ENCODE peak calls at places on chromosomes 2 and 18, in seven cellular contexts. One of them, this sample, is unnamed.

GRCh38 chr18:24602156-24602555 is 141.7 kb downstream of the HRH4 start:
- DNase-seq in uterus: no peak
- DNase-seq in activated effector memory CD4-positive, alpha-beta T cell treated with anti-CD3 and anti-CD28 coated beads, Interleukin-2, amount 50 U/mL, for 16 hours: no peak
- DNase-seq in mesendoderm: peak
- DNase-seq in occipital lobe: no peak
- DNase-seq in naive thymus-derived CD4-positive, alpha-beta T cell: no peak
- DNase-seq in activated T-cell treated with anti-CD3 and anti-CD28 coated beads for 1 hour: no peak
- DNase-seq in this sample: no peak

GRCh38 chr18:6210349-6211173 is 204.2 kb downstream of the L3MBTL4 start:
- DNase-seq in activated T-cell treated with anti-CD3 and anti-CD28 coated beads for 1 hour: no peak
- DNase-seq in naive thymus-derived CD4-positive, alpha-beta T cell: no peak
- DNase-seq in activated effector memory CD4-positive, alpha-beta T cell treated with anti-CD3 and anti-CD28 coated beads, Interleukin-2, amount 50 U/mL, for 16 hours: no peak
- DNase-seq in mesendoderm: peak
- DNase-seq in uterus: no peak
- DNase-seq in occipital lobe: no peak
- DNase-seq in this sample: no peak

GRCh38 chr2:99035920-99036319 is 99.9 kb upstream of the CRACDL start:
- DNase-seq in uterus: no peak
- DNase-seq in naive thymus-derived CD4-positive, alpha-beta T cell: no peak
- DNase-seq in occipital lobe: no peak
- DNase-seq in activated T-cell treated with anti-CD3 and anti-CD28 coated beads for 1 hour: no peak
- DNase-seq in mesendoderm: no peak
- DNase-seq in activated effector memory CD4-positive, alpha-beta T cell treated with anti-CD3 and anti-CD28 coated beads, Interleukin-2, amount 50 U/mL, for 16 hours: no peak
- DNase-seq in this sample: no peak

GRCh38 chr2:9251154-9252001 is 44.8 kb downstream of the ASAP2 start:
- DNase-seq in naive thymus-derived CD4-positive, alpha-beta T cell: no peak
- DNase-seq in activated T-cell treated with anti-CD3 and anti-CD28 coated beads for 1 hour: no peak
- DNase-seq in activated effector memory CD4-positive, alpha-beta T cell treated with anti-CD3 and anti-CD28 coated beads, Interleukin-2, amount 50 U/mL, for 16 hours: no peak
- DNase-seq in uterus: no peak
- DNase-seq in mesendoderm: no peak
- DNase-seq in occipital lobe: no peak
- DNase-seq in this sample: no peak

GRCh38 chr2:85754313-85755095 is 713 bp downstream of the ATOH8 start:
- DNase-seq in occipital lobe: no peak
- DNase-seq in naive thymus-derived CD4-positive, alpha-beta T cell: peak
- DNase-seq in activated T-cell treated with anti-CD3 and anti-CD28 coated beads for 1 hour: no peak
- DNase-seq in mesendoderm: peak
- DNase-seq in activated effector memory CD4-positive, alpha-beta T cell treated with anti-CD3 and anti-CD28 coated beads, Interleukin-2, amount 50 U/mL, for 16 hours: peak
- DNase-seq in uterus: no peak
- DNase-seq in this sample: no peak

GRCh38 chr2:242060212-242060835 is 190.8 kb downstream of the RTP5 start:
- DNase-seq in occipital lobe: no peak
- DNase-seq in activated effector memory CD4-positive, alpha-beta T cell treated with anti-CD3 and anti-CD28 coated beads, Interleukin-2, amount 50 U/mL, for 16 hours: no peak
- DNase-seq in activated T-cell treated with anti-CD3 and anti-CD28 coated beads for 1 hour: no peak
- DNase-seq in mesendoderm: no peak
- DNase-seq in uterus: no peak
- DNase-seq in naive thymus-derived CD4-positive, alpha-beta T cell: no peak
- DNase-seq in this sample: no peak

GRCh38 chr2:98552499-98553179 is 55.7 kb downstream of the COA5 start:
- DNase-seq in activated T-cell treated with anti-CD3 and anti-CD28 coated beads for 1 hour: no peak
- DNase-seq in naive thymus-derived CD4-positive, alpha-beta T cell: no peak
- DNase-seq in activated effector memory CD4-positive, alpha-beta T cell treated with anti-CD3 and anti-CD28 coated beads, Interleukin-2, amount 50 U/mL, for 16 hours: no peak
- DNase-seq in mesendoderm: no peak
- DNase-seq in occipital lobe: no peak
- DNase-seq in uterus: no peak
- DNase-seq in this sample: peak

GRCh38 chr2:170652637-170653417 is 62.3 kb upstream of the SP5 start:
- DNase-seq in occipital lobe: no peak
- DNase-seq in activated T-cell treated with anti-CD3 and anti-CD28 coated beads for 1 hour: no peak
- DNase-seq in mesendoderm: no peak
- DNase-seq in uterus: no peak
- DNase-seq in activated effector memory CD4-positive, alpha-beta T cell treated with anti-CD3 and anti-CD28 coated beads, Interleukin-2, amount 50 U/mL, for 16 hours: no peak
- DNase-seq in naive thymus-derived CD4-positive, alpha-beta T cell: no peak
- DNase-seq in this sample: no peak

GRCh38 chr2:61946661-61947060 is 41.2 kb downstream of the COMMD1 start:
- DNase-seq in activated T-cell treated with anti-CD3 and anti-CD28 coated beads for 1 hour: no peak
- DNase-seq in mesendoderm: no peak
- DNase-seq in activated effector memory CD4-positive, alpha-beta T cell treated with anti-CD3 and anti-CD28 coated beads, Interleukin-2, amount 50 U/mL, for 16 hours: no peak
- DNase-seq in occipital lobe: no peak
- DNase-seq in uterus: no peak
- DNase-seq in naive thymus-derived CD4-positive, alpha-beta T cell: no peak
- DNase-seq in this sample: no peak

GRCh38 chr2:10834300-10834699 is 21.7 kb upstream of the PDIA6 start:
- DNase-seq in activated effector memory CD4-positive, alpha-beta T cell treated with anti-CD3 and anti-CD28 coated beads, Interleukin-2, amount 50 U/mL, for 16 hours: no peak
- DNase-seq in mesendoderm: no peak
- DNase-seq in uterus: no peak
- DNase-seq in naive thymus-derived CD4-positive, alpha-beta T cell: no peak
- DNase-seq in occipital lobe: no peak
- DNase-seq in activated T-cell treated with anti-CD3 and anti-CD28 coated beads for 1 hour: no peak
- DNase-seq in this sample: peak

GRCh38 chr2:237858294-237859081 is 935 bp upstream of the RAMP1 start:
- DNase-seq in occipital lobe: peak
- DNase-seq in activated effector memory CD4-positive, alpha-beta T cell treated with anti-CD3 and anti-CD28 coated beads, Interleukin-2, amount 50 U/mL, for 16 hours: peak
- DNase-seq in activated T-cell treated with anti-CD3 and anti-CD28 coated beads for 1 hour: no peak
- DNase-seq in mesendoderm: peak
- DNase-seq in naive thymus-derived CD4-positive, alpha-beta T cell: peak
- DNase-seq in uterus: peak
- DNase-seq in this sample: peak

GRCh38 chr2:240786871-240787311 is 33.1 kb downstream of the KIF1A start:
- DNase-seq in occipital lobe: no peak
- DNase-seq in naive thymus-derived CD4-positive, alpha-beta T cell: no peak
- DNase-seq in activated T-cell treated with anti-CD3 and anti-CD28 coated beads for 1 hour: no peak
- DNase-seq in uterus: no peak
- DNase-seq in mesendoderm: no peak
- DNase-seq in activated effector memory CD4-positive, alpha-beta T cell treated with anti-CD3 and anti-CD28 coated beads, Interleukin-2, amount 50 U/mL, for 16 hours: peak
- DNase-seq in this sample: peak

GRCh38 chr2:42927334-42928160 is 135.2 kb upstream of the HAAO start:
- DNase-seq in naive thymus-derived CD4-positive, alpha-beta T cell: no peak
- DNase-seq in mesendoderm: no peak
- DNase-seq in occipital lobe: no peak
- DNase-seq in uterus: peak
- DNase-seq in activated effector memory CD4-positive, alpha-beta T cell treated with anti-CD3 and anti-CD28 coated beads, Interleukin-2, amount 50 U/mL, for 16 hours: no peak
- DNase-seq in activated T-cell treated with anti-CD3 and anti-CD28 coated beads for 1 hour: no peak
- DNase-seq in this sample: no peak

GRCh38 chr2:156181208-156181607 is 151.3 kb downstream of the NR4A2 start:
- DNase-seq in activated T-cell treated with anti-CD3 and anti-CD28 coated beads for 1 hour: no peak
- DNase-seq in mesendoderm: no peak
- DNase-seq in naive thymus-derived CD4-positive, alpha-beta T cell: no peak
- DNase-seq in uterus: no peak
- DNase-seq in activated effector memory CD4-positive, alpha-beta T cell treated with anti-CD3 and anti-CD28 coated beads, Interleukin-2, amount 50 U/mL, for 16 hours: no peak
- DNase-seq in occipital lobe: no peak
- DNase-seq in this sample: no peak

GRCh38 chr18:13868501-13869271 is 44.7 kb downstream of the MC5R start:
- DNase-seq in activated T-cell treated with anti-CD3 and anti-CD28 coated beads for 1 hour: no peak
- DNase-seq in occipital lobe: no peak
- DNase-seq in uterus: no peak
- DNase-seq in mesendoderm: peak
- DNase-seq in naive thymus-derived CD4-positive, alpha-beta T cell: no peak
- DNase-seq in activated effector memory CD4-positive, alpha-beta T cell treated with anti-CD3 and anti-CD28 coated beads, Interleukin-2, amount 50 U/mL, for 16 hours: no peak
- DNase-seq in this sample: no peak

GRCh38 chr2:35614640-35615039 is 740.9 kb upstream of the CRIM1 start:
- DNase-seq in naive thymus-derived CD4-positive, alpha-beta T cell: no peak
- DNase-seq in occipital lobe: no peak
- DNase-seq in mesendoderm: no peak
- DNase-seq in activated effector memory CD4-positive, alpha-beta T cell treated with anti-CD3 and anti-CD28 coated beads, Interleukin-2, amount 50 U/mL, for 16 hours: no peak
- DNase-seq in activated T-cell treated with anti-CD3 and anti-CD28 coated beads for 1 hour: no peak
- DNase-seq in uterus: no peak
- DNase-seq in this sample: no peak

GRCh38 chr2:234204480-234204879 is 154.0 kb downstream of the SPP2 start:
- DNase-seq in naive thymus-derived CD4-positive, alpha-beta T cell: no peak
- DNase-seq in occipital lobe: no peak
- DNase-seq in activated effector memory CD4-positive, alpha-beta T cell treated with anti-CD3 and anti-CD28 coated beads, Interleukin-2, amount 50 U/mL, for 16 hours: no peak
- DNase-seq in activated T-cell treated with anti-CD3 and anti-CD28 coated beads for 1 hour: no peak
- DNase-seq in uterus: no peak
- DNase-seq in mesendoderm: no peak
- DNase-seq in this sample: no peak

GRCh38 chr18:47975701-47976100 is 45.2 kb upstream of the SMAD2 start:
- DNase-seq in occipital lobe: no peak
- DNase-seq in mesendoderm: peak
- DNase-seq in activated T-cell treated with anti-CD3 and anti-CD28 coated beads for 1 hour: no peak
- DNase-seq in activated effector memory CD4-positive, alpha-beta T cell treated with anti-CD3 and anti-CD28 coated beads, Interleukin-2, amount 50 U/mL, for 16 hours: no peak
- DNase-seq in uterus: no peak
- DNase-seq in naive thymus-derived CD4-positive, alpha-beta T cell: no peak
- DNase-seq in this sample: no peak

GRCh38 chr18:23503967-23504352 is 649 bp downstream of the RMC1 start:
- DNase-seq in activated T-cell treated with anti-CD3 and anti-CD28 coated beads for 1 hour: no peak
- DNase-seq in naive thymus-derived CD4-positive, alpha-beta T cell: peak
- DNase-seq in uterus: no peak
- DNase-seq in activated effector memory CD4-positive, alpha-beta T cell treated with anti-CD3 and anti-CD28 coated beads, Interleukin-2, amount 50 U/mL, for 16 hours: no peak
- DNase-seq in mesendoderm: no peak
- DNase-seq in occipital lobe: no peak
- DNase-seq in this sample: no peak

GRCh38 chr2:102439065-102439695 is 16.2 kb downstream of the IL18RAP start:
- DNase-seq in mesendoderm: peak
- DNase-seq in activated effector memory CD4-positive, alpha-beta T cell treated with anti-CD3 and anti-CD28 coated beads, Interleukin-2, amount 50 U/mL, for 16 hours: no peak
- DNase-seq in occipital lobe: no peak
- DNase-seq in uterus: no peak
- DNase-seq in activated T-cell treated with anti-CD3 and anti-CD28 coated beads for 1 hour: no peak
- DNase-seq in naive thymus-derived CD4-positive, alpha-beta T cell: no peak
- DNase-seq in this sample: no peak

GRCh38 chr2:69205491-69205890 is 181.5 kb downstream of the GFPT1 start:
- DNase-seq in occipital lobe: no peak
- DNase-seq in naive thymus-derived CD4-positive, alpha-beta T cell: no peak
- DNase-seq in activated T-cell treated with anti-CD3 and anti-CD28 coated beads for 1 hour: no peak
- DNase-seq in mesendoderm: no peak
- DNase-seq in uterus: no peak
- DNase-seq in activated effector memory CD4-positive, alpha-beta T cell treated with anti-CD3 and anti-CD28 coated beads, Interleukin-2, amount 50 U/mL, for 16 hours: no peak
- DNase-seq in this sample: no peak

GRCh38 chr2:40668435-40668834 is 216.5 kb upstream of the SLC8A1 start:
- DNase-seq in occipital lobe: no peak
- DNase-seq in uterus: peak
- DNase-seq in activated effector memory CD4-positive, alpha-beta T cell treated with anti-CD3 and anti-CD28 coated beads, Interleukin-2, amount 50 U/mL, for 16 hours: no peak
- DNase-seq in naive thymus-derived CD4-positive, alpha-beta T cell: no peak
- DNase-seq in mesendoderm: peak
- DNase-seq in activated T-cell treated with anti-CD3 and anti-CD28 coated beads for 1 hour: no peak
- DNase-seq in this sample: no peak

GRCh38 chr2:236968101-236968886 is 117.4 kb upstream of the COPS8 start:
- DNase-seq in occipital lobe: no peak
- DNase-seq in mesendoderm: no peak
- DNase-seq in uterus: no peak
- DNase-seq in naive thymus-derived CD4-positive, alpha-beta T cell: peak
- DNase-seq in activated effector memory CD4-positive, alpha-beta T cell treated with anti-CD3 and anti-CD28 coated beads, Interleukin-2, amount 50 U/mL, for 16 hours: no peak
- DNase-seq in activated T-cell treated with anti-CD3 and anti-CD28 coated beads for 1 hour: peak
- DNase-seq in this sample: peak

GRCh38 chr2:220393717-220394116 is 766.3 kb downstream of the SLC4A3 start:
- DNase-seq in naive thymus-derived CD4-positive, alpha-beta T cell: no peak
- DNase-seq in occipital lobe: no peak
- DNase-seq in activated effector memory CD4-positive, alpha-beta T cell treated with anti-CD3 and anti-CD28 coated beads, Interleukin-2, amount 50 U/mL, for 16 hours: no peak
- DNase-seq in uterus: no peak
- DNase-seq in activated T-cell treated with anti-CD3 and anti-CD28 coated beads for 1 hour: no peak
- DNase-seq in mesendoderm: no peak
- DNase-seq in this sample: no peak

GRCh38 chr2:70663411-70663810 is 104.6 kb downstream of the ADD2 start:
- DNase-seq in activated effector memory CD4-positive, alpha-beta T cell treated with anti-CD3 and anti-CD28 coated beads, Interleukin-2, amount 50 U/mL, for 16 hours: no peak
- DNase-seq in occipital lobe: no peak
- DNase-seq in activated T-cell treated with anti-CD3 and anti-CD28 coated beads for 1 hour: no peak
- DNase-seq in naive thymus-derived CD4-positive, alpha-beta T cell: no peak
- DNase-seq in uterus: no peak
- DNase-seq in mesendoderm: no peak
- DNase-seq in this sample: peak

GRCh38 chr2:188788621-188789020 is 185.6 kb upstream of the COL3A1 start:
- DNase-seq in mesendoderm: no peak
- DNase-seq in uterus: peak
- DNase-seq in activated T-cell treated with anti-CD3 and anti-CD28 coated beads for 1 hour: no peak
- DNase-seq in occipital lobe: peak
- DNase-seq in activated effector memory CD4-positive, alpha-beta T cell treated with anti-CD3 and anti-CD28 coated beads, Interleukin-2, amount 50 U/mL, for 16 hours: no peak
- DNase-seq in naive thymus-derived CD4-positive, alpha-beta T cell: no peak
- DNase-seq in this sample: no peak

GRCh38 chr2:26274058-26274613 is 29.4 kb downstream of the HADHB start:
- DNase-seq in occipital lobe: no peak
- DNase-seq in mesendoderm: no peak
- DNase-seq in activated effector memory CD4-positive, alpha-beta T cell treated with anti-CD3 and anti-CD28 coated beads, Interleukin-2, amount 50 U/mL, for 16 hours: no peak
- DNase-seq in naive thymus-derived CD4-positive, alpha-beta T cell: no peak
- DNase-seq in uterus: peak
- DNase-seq in activated T-cell treated with anti-CD3 and anti-CD28 coated beads for 1 hour: no peak
- DNase-seq in this sample: no peak

GRCh38 chr2:128467321-128467901 is 148.7 kb upstream of the HS6ST1 start:
- DNase-seq in activated effector memory CD4-positive, alpha-beta T cell treated with anti-CD3 and anti-CD28 coated beads, Interleukin-2, amount 50 U/mL, for 16 hours: no peak
- DNase-seq in activated T-cell treated with anti-CD3 and anti-CD28 coated beads for 1 hour: no peak
- DNase-seq in uterus: no peak
- DNase-seq in mesendoderm: no peak
- DNase-seq in occipital lobe: no peak
- DNase-seq in naive thymus-derived CD4-positive, alpha-beta T cell: no peak
- DNase-seq in this sample: no peak

GRCh38 chr2:88038263-88039105 is 17.1 kb downstream of the KRCC1 start:
- DNase-seq in activated effector memory CD4-positive, alpha-beta T cell treated with anti-CD3 and anti-CD28 coated beads, Interleukin-2, amount 50 U/mL, for 16 hours: no peak
- DNase-seq in mesendoderm: peak
- DNase-seq in activated T-cell treated with anti-CD3 and anti-CD28 coated beads for 1 hour: no peak
- DNase-seq in occipital lobe: no peak
- DNase-seq in naive thymus-derived CD4-positive, alpha-beta T cell: no peak
- DNase-seq in uterus: no peak
- DNase-seq in this sample: no peak

GRCh38 chr2:136863874-136864273 is 98.5 kb downstream of the THSD7B start:
- DNase-seq in mesendoderm: no peak
- DNase-seq in naive thymus-derived CD4-positive, alpha-beta T cell: no peak
- DNase-seq in occipital lobe: no peak
- DNase-seq in uterus: no peak
- DNase-seq in activated T-cell treated with anti-CD3 and anti-CD28 coated beads for 1 hour: no peak
- DNase-seq in activated effector memory CD4-positive, alpha-beta T cell treated with anti-CD3 and anti-CD28 coated beads, Interleukin-2, amount 50 U/mL, for 16 hours: no peak
- DNase-seq in this sample: no peak

GRCh38 chr18:10088734-10089133 is 174.9 kb downstream of the VAPA start:
- DNase-seq in naive thymus-derived CD4-positive, alpha-beta T cell: no peak
- DNase-seq in mesendoderm: no peak
- DNase-seq in activated T-cell treated with anti-CD3 and anti-CD28 coated beads for 1 hour: no peak
- DNase-seq in uterus: no peak
- DNase-seq in activated effector memory CD4-positive, alpha-beta T cell treated with anti-CD3 and anti-CD28 coated beads, Interleukin-2, amount 50 U/mL, for 16 hours: no peak
- DNase-seq in occipital lobe: no peak
- DNase-seq in this sample: no peak

GRCh38 chr18:22410126-22410525 is 7.6 kb downstream of the CTAGE1 start:
- DNase-seq in naive thymus-derived CD4-positive, alpha-beta T cell: no peak
- DNase-seq in occipital lobe: no peak
- DNase-seq in uterus: no peak
- DNase-seq in activated T-cell treated with anti-CD3 and anti-CD28 coated beads for 1 hour: no peak
- DNase-seq in mesendoderm: no peak
- DNase-seq in activated effector memory CD4-positive, alpha-beta T cell treated with anti-CD3 and anti-CD28 coated beads, Interleukin-2, amount 50 U/mL, for 16 hours: no peak
- DNase-seq in this sample: no peak

GRCh38 chr2:150570712-150571111 is 83.2 kb upstream of the RND3 start:
- DNase-seq in activated T-cell treated with anti-CD3 and anti-CD28 coated beads for 1 hour: no peak
- DNase-seq in occipital lobe: no peak
- DNase-seq in activated effector memory CD4-positive, alpha-beta T cell treated with anti-CD3 and anti-CD28 coated beads, Interleukin-2, amount 50 U/mL, for 16 hours: no peak
- DNase-seq in uterus: no peak
- DNase-seq in mesendoderm: no peak
- DNase-seq in naive thymus-derived CD4-positive, alpha-beta T cell: no peak
- DNase-seq in this sample: no peak

GRCh38 chr2:137000790-137001189 is 235.4 kb downstream of the THSD7B start:
- DNase-seq in activated effector memory CD4-positive, alpha-beta T cell treated with anti-CD3 and anti-CD28 coated beads, Interleukin-2, amount 50 U/mL, for 16 hours: no peak
- DNase-seq in uterus: no peak
- DNase-seq in activated T-cell treated with anti-CD3 and anti-CD28 coated beads for 1 hour: no peak
- DNase-seq in mesendoderm: no peak
- DNase-seq in occipital lobe: no peak
- DNase-seq in naive thymus-derived CD4-positive, alpha-beta T cell: no peak
- DNase-seq in this sample: no peak

GRCh38 chr2:174495365-174496012 is 8.7 kb upstream of the GPR155 start:
- DNase-seq in uterus: no peak
- DNase-seq in occipital lobe: no peak
- DNase-seq in activated effector memory CD4-positive, alpha-beta T cell treated with anti-CD3 and anti-CD28 coated beads, Interleukin-2, amount 50 U/mL, for 16 hours: no peak
- DNase-seq in naive thymus-derived CD4-positive, alpha-beta T cell: no peak
- DNase-seq in mesendoderm: peak
- DNase-seq in activated T-cell treated with anti-CD3 and anti-CD28 coated beads for 1 hour: no peak
- DNase-seq in this sample: no peak

GRCh38 chr2:201881382-201881720 is 75.0 kb downstream of the CDK15 start:
- DNase-seq in naive thymus-derived CD4-positive, alpha-beta T cell: no peak
- DNase-seq in activated effector memory CD4-positive, alpha-beta T cell treated with anti-CD3 and anti-CD28 coated beads, Interleukin-2, amount 50 U/mL, for 16 hours: no peak
- DNase-seq in uterus: no peak
- DNase-seq in activated T-cell treated with anti-CD3 and anti-CD28 coated beads for 1 hour: no peak
- DNase-seq in occipital lobe: no peak
- DNase-seq in mesendoderm: no peak
- DNase-seq in this sample: no peak

GRCh38 chr18:13112982-13113381 is 105.6 kb upstream of the LDLRAD4 start:
- DNase-seq in activated T-cell treated with anti-CD3 and anti-CD28 coated beads for 1 hour: no peak
- DNase-seq in mesendoderm: peak
- DNase-seq in naive thymus-derived CD4-positive, alpha-beta T cell: no peak
- DNase-seq in uterus: peak
- DNase-seq in occipital lobe: peak
- DNase-seq in activated effector memory CD4-positive, alpha-beta T cell treated with anti-CD3 and anti-CD28 coated beads, Interleukin-2, amount 50 U/mL, for 16 hours: no peak
- DNase-seq in this sample: no peak

GRCh38 chr2:37827911-37828411 is 97.1 kb upstream of the RMDN2 start:
- DNase-seq in occipital lobe: no peak
- DNase-seq in uterus: no peak
- DNase-seq in mesendoderm: peak
- DNase-seq in activated T-cell treated with anti-CD3 and anti-CD28 coated beads for 1 hour: no peak
- DNase-seq in activated effector memory CD4-positive, alpha-beta T cell treated with anti-CD3 and anti-CD28 coated beads, Interleukin-2, amount 50 U/mL, for 16 hours: no peak
- DNase-seq in naive thymus-derived CD4-positive, alpha-beta T cell: no peak
- DNase-seq in this sample: no peak